ENCODE peak calls at places on chromosomes 12 and 14, in seven cellular contexts. D, O, B, W, K, Q and P are unnamed samples.

GRCh38 chr14:57189070-57189469 is 79.6 kb downstream of the EXOC5 start:
- DNase-seq in D (no peak), O (no peak), B (peak), W (no peak), K (peak), Q (no peak), P (no peak)

GRCh38 chr12:95385246-95385645 is 88.7 kb upstream of the METAP2 start:
- DNase-seq in D (no peak), O (no peak), B (no peak), W (peak), K (no peak), Q (no peak), P (no peak)

GRCh38 chr12:124410354-124411175 is 115.7 kb downstream of the RFLNA start:
- DNase-seq in D (no peak), O (no peak), B (peak), W (no peak), K (no peak), Q (no peak), P (no peak)

GRCh38 chr14:85948163-85948562 is 418.2 kb downstream of the FLRT2 start:
- DNase-seq in D (no peak), O (no peak), B (no peak), W (no peak), K (no peak), Q (no peak), P (no peak)

GRCh38 chr12:72586456-72586855 is 314.3 kb downstream of the TRHDE start:
- DNase-seq in D (no peak), O (no peak), B (no peak), W (no peak), K (no peak), Q (no peak), P (no peak)

GRCh38 chr12:94699796-94700195 is 49.4 kb upstream of the TMCC3 start:
- DNase-seq in D (no peak), O (no peak), B (no peak), W (peak), K (no peak), Q (no peak), P (no peak)

GRCh38 chr12:6192604-6193380 is 7.4 kb upstream of the CD9 start:
- DNase-seq in D (no peak), O (no peak), B (no peak), W (no peak), K (no peak), Q (no peak), P (no peak)

GRCh38 chr14:96055065-96055752 is 16.0 kb downstream of the C14orf132 start:
- DNase-seq in D (no peak), O (no peak), B (no peak), W (no peak), K (no peak), Q (no peak), P (no peak)

GRCh38 chr12:67043771-67044170 is 225.4 kb upstream of the CAND1 start:
- DNase-seq in D (no peak), O (no peak), B (no peak), W (no peak), K (no peak), Q (no peak), P (no peak)